ENCODE peak calls at places on chromosomes 11 and 22, in nine cellular contexts. O, N, C, U, T, A, L, H and G are unnamed samples.

GRCh38 chr11:63592975-63593395 is 21.2 kb downstream of the PLAAT3 start:
- DNase-seq in O (no peak), N (no peak), C (no peak), U (no peak), T (no peak), A (no peak), L (peak), H (peak), G (no peak)

GRCh38 chr11:130434521-130435223 is 6.3 kb upstream of the ADAMTS8 start:
- DNase-seq in O (peak), N (peak), C (peak), U (peak), T (peak), A (peak), L (peak), H (peak), G (peak)

GRCh38 chr22:26756675-26757293 is 99.4 kb downstream of the MIAT start:
- DNase-seq in O (peak), N (peak), C (no peak), U (peak), T (no peak), A (peak), L (peak), H (peak), G (peak)

GRCh38 chr11:47376543-47377371 is 1.6 kb downstream of the SPI1 start:
- DNase-seq in O (peak), N (no peak), C (no peak), U (no peak), T (no peak), A (no peak), L (no peak), H (no peak), G (peak)

GRCh38 chr11:1508986-1509385 is 22.4 kb upstream of the MOB2 start:
- DNase-seq in O (no peak), N (no peak), C (no peak), U (no peak), T (no peak), A (no peak), L (no peak), H (no peak), G (peak)

GRCh38 chr11:17552392-17553248 is 5.6 kb downstream of the OTOG start:
- DNase-seq in O (no peak), N (no peak), C (no peak), U (no peak), T (no peak), A (no peak), L (no peak), H (peak), G (no peak)

GRCh38 chr11:92409347-92409746 is 184.7 kb downstream of the FAT3 start:
- DNase-seq in O (no peak), N (no peak), C (no peak), U (no peak), T (no peak), A (no peak), L (no peak), H (no peak), G (no peak)

GRCh38 chr11:27274854-27275395 is 88.1 kb downstream of the CCDC34 start:
- DNase-seq in O (no peak), N (no peak), C (no peak), U (no peak), T (no peak), A (no peak), L (no peak), H (no peak), G (no peak)

GRCh38 chr22:48749555-48750227 is 1078.0 kb downstream of the BRD1 start:
- DNase-seq in O (no peak), N (no peak), C (no peak), U (no peak), T (no peak), A (no peak), L (no peak), H (no peak), G (no peak)

GRCh38 chr11:58923300-58923788 is 15.9 kb upstream of the GLYATL1 start:
- DNase-seq in O (no peak), N (no peak), C (no peak), U (peak), T (no peak), A (no peak), L (peak), H (peak), G (no peak)

GRCh38 chr11:26522912-26523610 is 49.0 kb downstream of the MUC15 start:
- DNase-seq in O (no peak), N (no peak), C (no peak), U (peak), T (peak), A (no peak), L (no peak), H (peak), G (no peak)

GRCh38 chr22:22034469-22035132 is 52.0 kb upstream of the TOP3B start:
- DNase-seq in O (no peak), N (no peak), C (no peak), U (no peak), T (no peak), A (no peak), L (no peak), H (no peak), G (no peak)

GRCh38 chr11:5841797-5842196 is at the start of gene OR52E6:
- DNase-seq in O (no peak), N (no peak), C (no peak), U (no peak), T (no peak), A (no peak), L (no peak), H (no peak), G (no peak)

GRCh38 chr11:42657169-42657568 is 654.6 kb upstream of the API5 start:
- DNase-seq in O (no peak), N (no peak), C (no peak), U (no peak), T (no peak), A (no peak), L (no peak), H (no peak), G (no peak)